ENCODE peak calls at places on chromosome 16, in eight cellular contexts. T is left ventricle myocardium inferior; S is aorta; V is tibial nerve; K is OCI-LY7; Y is endodermal cell; D is effector memory CD4-positive, alpha-beta T cell; W is substantia nigra. C is an unnamed sample.

GRCh38 chr16:24117680-24118079 is 138.5 kb upstream of the CACNG3 start:
- DNase-seq in W (no peak), T (no peak), Y (peak), V (no peak), D (no peak), S (no peak), K (no peak), C (no peak)

GRCh38 chr16:7304932-7305331 is 27.7 kb upstream of the RBFOX1 start:
- DNase-seq in V (no peak), S (no peak), K (no peak), W (no peak), T (no peak), D (no peak), Y (no peak), C (no peak)

GRCh38 chr16:75250089-75250808 is 1.2 kb downstream of the BCAR1 start:
- DNase-seq in T (peak), W (no peak), V (no peak), Y (no peak), D (no peak), K (no peak), S (no peak), C (no peak)

GRCh38 chr16:21647562-21648164 is 4.7 kb downstream of the IGSF6 start:
- DNase-seq in S (no peak), Y (no peak), D (no peak), V (no peak), T (no peak), W (no peak), K (no peak), C (no peak)

GRCh38 chr16:72877374-72878028 is 170.4 kb downstream of the ZFHX3 start:
- DNase-seq in T (no peak), D (no peak), W (no peak), S (no peak), V (no peak), K (no peak), Y (peak), C (peak)

GRCh38 chr16:57187508-57187854 is 1.4 kb downstream of the RSPRY1 start:
- DNase-seq in D (no peak), S (no peak), V (no peak), T (no peak), W (no peak), Y (peak), K (peak), C (no peak)

GRCh38 chr16:78996806-78997205 is 603.7 kb downstream of the MAF start:
- DNase-seq in T (no peak), Y (no peak), K (no peak), W (no peak), S (no peak), V (no peak), D (no peak), C (no peak)

GRCh38 chr16:24288516-24288915 is 32.4 kb downstream of the CACNG3 start:
- DNase-seq in S (no peak), W (no peak), Y (no peak), T (no peak), D (no peak), V (no peak), K (no peak), C (no peak)

GRCh38 chr16:31221357-31222160 is 4.6 kb upstream of the PYDC1 start:
- DNase-seq in K (no peak), V (no peak), D (no peak), W (no peak), T (no peak), S (no peak), Y (peak), C (no peak)

GRCh38 chr16:75621170-75621477 is 2.0 kb downstream of the ADAT1 start:
- DNase-seq in Y (peak), W (no peak), D (no peak), V (no peak), K (peak), S (no peak), T (no peak), C (no peak)

GRCh38 chr16:4733747-4734062 is 366 bp downstream of the ANKS3 start:
- DNase-seq in Y (no peak), W (no peak), K (no peak), V (no peak), S (no peak), T (no peak), D (no peak), C (peak)

GRCh38 chr16:9034056-9034455 is 57.4 kb upstream of the HAPSTR1 start:
- DNase-seq in K (no peak), V (no peak), D (no peak), W (no peak), Y (no peak), T (no peak), S (no peak), C (no peak)

GRCh38 chr16:88013091-88013609 is 61.9 kb downstream of the BANP start:
- DNase-seq in Y (peak), D (no peak), K (no peak), S (no peak), V (no peak), T (no peak), W (no peak), C (peak)

GRCh38 chr16:9192746-9193145 is 101.3 kb downstream of the HAPSTR1 start:
- DNase-seq in K (no peak), Y (no peak), S (no peak), T (no peak), W (no peak), D (no peak), V (no peak), C (no peak)

GRCh38 chr16:80197790-80198201 is 343.0 kb upstream of the DYNLRB2 start:
- DNase-seq in Y (no peak), S (no peak), V (no peak), K (no peak), T (no peak), D (no peak), W (no peak), C (peak)
- H3K27ac ChIP-seq in Y (peak), S (no peak), V (no peak), K (no peak), T (no peak), D (no peak), W (no peak), C (peak)

GRCh38 chr16:65896448-65897153 is 469.9 kb upstream of the CDH5 start:
- DNase-seq in W (no peak), V (no peak), T (no peak), D (no peak), Y (no peak), K (no peak), S (no peak), C (no peak)
- H3K27ac ChIP-seq in W (no peak), V (no peak), T (no peak), D (no peak), Y (no peak), K (no peak), S (no peak), C (no peak)

GRCh38 chr16:3023669-3024478 is at the start of the genes HCFC1R1 and THOC6:
- DNase-seq in Y (peak), D (peak), V (peak), T (peak), S (peak), K (peak), W (peak), C (peak)
- H3K27ac ChIP-seq in Y (peak), D (peak), V (peak), T (peak), S (peak), K (peak), W (peak), C (peak)

DNA sequence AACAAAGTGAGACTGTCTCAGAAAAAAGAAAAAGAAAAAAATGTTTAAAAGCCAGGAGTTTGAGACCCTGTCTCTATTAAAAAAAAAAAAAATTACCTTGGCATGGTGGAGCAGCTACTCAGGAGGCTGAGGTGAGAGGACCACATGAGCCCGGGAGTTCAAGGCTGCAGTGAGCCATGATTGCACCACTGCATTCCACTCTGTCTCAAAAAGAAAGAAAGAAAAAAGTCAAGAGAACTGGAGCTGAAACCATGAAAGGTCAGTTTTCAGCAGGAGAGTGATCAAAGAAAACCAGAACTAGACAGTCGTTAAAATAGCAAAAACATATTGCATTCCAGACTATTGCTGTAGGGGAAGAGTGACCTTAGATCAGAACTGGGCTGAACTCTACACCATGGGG is 8.8 kb downstream of the QPRT start:
- DNase-seq in Y (no peak), K (no peak), S (no peak), V (no peak), W (no peak), T (no peak), D (no peak), C (no peak)
- H3K27ac ChIP-seq in Y (no peak), K (no peak), S (no peak), V (no peak), W (no peak), T (no peak), D (no peak), C (no peak)

GRCh38 chr16:53668869-53669268 is 34.8 kb downstream of the RPGRIP1L start:
- DNase-seq in D (no peak), V (no peak), S (no peak), T (no peak), W (no peak), K (no peak), Y (no peak), C (no peak)

GRCh38 chr16:53666816-53667415 is 36.7 kb downstream of the RPGRIP1L start:
- DNase-seq in S (no peak), K (no peak), V (no peak), D (no peak), Y (no peak), T (no peak), W (no peak), C (no peak)

GRCh38 chr16:53664724-53665345 is 38.8 kb downstream of the RPGRIP1L start:
- DNase-seq in S (no peak), D (no peak), K (no peak), V (no peak), W (no peak), T (no peak), Y (no peak), C (peak)
- H3K27ac ChIP-seq in S (peak), D (no peak), K (no peak), V (no peak), W (no peak), T (peak), Y (no peak), C (peak)

DNA sequence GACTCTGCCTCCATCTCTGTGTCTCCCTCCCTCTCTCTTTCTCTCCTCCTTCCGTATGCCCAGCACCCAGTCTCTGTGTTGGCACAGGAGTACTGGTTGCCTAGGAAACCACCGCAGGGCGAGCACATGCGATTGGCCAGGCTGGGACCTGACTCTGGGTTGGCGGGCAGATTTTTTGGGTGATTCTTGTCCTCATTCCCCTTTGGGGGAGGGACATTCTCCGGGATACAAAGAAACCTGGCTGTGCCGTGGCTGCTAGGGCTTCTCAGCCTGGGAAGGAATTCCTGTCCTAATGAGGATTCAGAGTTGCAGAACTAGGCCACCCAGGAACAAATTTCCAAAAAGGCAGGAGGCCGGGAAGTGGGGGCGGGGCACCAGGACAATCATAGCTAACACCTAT is 168.9 kb downstream of the SHISA9 start:
- DNase-seq in W (peak), Y (peak), K (no peak), T (no peak), V (no peak), S (no peak), D (no peak), C (no peak)
- H3K27ac ChIP-seq in W (no peak), Y (no peak), K (no peak), T (no peak), V (no peak), S (no peak), D (no peak), C (no peak)

GRCh38 chr16:67000384-67001158 is 12.2 kb downstream of the CES4A start:
- DNase-seq in W (peak), V (peak), D (peak), Y (peak), T (peak), S (peak), K (peak), C (no peak)
- H3K27ac ChIP-seq in W (peak), V (peak), D (peak), Y (no peak), T (peak), S (no peak), K (no peak), C (no peak)

GRCh38 chr16:18800674-18801196 is 614 bp downstream of the ARL6IP1 start:
- DNase-seq in Y (peak), T (no peak), W (no peak), S (no peak), D (no peak), K (no peak), V (no peak), C (no peak)

GRCh38 chr16:18801197-18801972 is at the start of gene ARL6IP1:
- DNase-seq in V (peak), K (peak), W (peak), Y (peak), D (peak), S (peak), T (peak), C (peak)

GRCh38 chr16:18796377-18796776 is 5.0 kb downstream of the ARL6IP1 start:
- DNase-seq in Y (no peak), W (no peak), D (no peak), S (no peak), K (no peak), V (no peak), T (no peak), C (no peak)

GRCh38 chr16:18797746-18798145 is 3.6 kb downstream of the ARL6IP1 start:
- DNase-seq in K (no peak), S (no peak), W (no peak), V (no peak), Y (no peak), D (no peak), T (no peak), C (no peak)

GRCh38 chr16:18799500-18799899 is 1.8 kb downstream of the ARL6IP1 start:
- DNase-seq in D (no peak), T (no peak), K (no peak), S (no peak), V (no peak), W (no peak), Y (no peak), C (no peak)
- H3K27ac ChIP-seq in D (no peak), T (no peak), K (no peak), S (no peak), V (peak), W (no peak), Y (no peak), C (no peak)

DNA sequence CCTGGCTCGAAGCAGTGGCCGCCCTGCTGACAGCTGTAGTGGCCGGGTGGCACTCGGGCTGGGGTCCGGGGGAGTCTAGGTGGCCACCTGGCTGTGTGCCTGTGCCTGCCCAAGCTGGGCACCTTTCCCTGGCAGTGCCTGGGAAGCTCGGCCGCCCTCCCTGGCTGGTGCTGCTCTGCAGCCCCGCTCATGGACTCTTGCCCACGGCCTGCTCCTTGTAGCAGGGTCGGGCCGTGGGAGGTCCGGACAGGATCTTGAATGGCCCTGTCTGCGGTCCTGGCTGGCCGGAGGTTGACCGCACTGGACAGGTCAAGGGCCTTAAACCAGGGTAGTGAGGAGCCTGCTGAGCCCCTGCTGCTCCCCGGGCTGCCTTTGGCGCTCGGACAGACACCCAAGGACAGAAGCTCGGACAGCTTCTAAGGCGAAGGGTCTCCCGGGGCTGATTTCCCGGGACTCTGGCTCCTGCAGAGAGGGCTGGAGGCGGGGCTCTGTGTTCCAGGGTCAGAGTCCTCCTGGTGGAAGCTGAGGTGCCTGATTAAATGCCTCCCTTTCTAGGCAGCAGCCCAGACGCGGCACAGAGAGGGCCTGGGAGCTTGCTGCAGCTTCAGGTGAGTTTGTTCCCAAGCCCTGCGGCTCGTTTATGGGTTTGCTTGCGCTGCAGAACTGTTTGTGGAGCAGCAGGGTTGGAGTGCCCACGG is 6.0 kb downstream of the CAPN15 start:
- DNase-seq in W (no peak), K (no peak), D (no peak), S (no peak), T (no peak), Y (peak), V (no peak), C (no peak)
- H3K27ac ChIP-seq in W (no peak), K (no peak), D (no peak), S (no peak), T (no peak), Y (no peak), V (no peak), C (no peak)

C was measured in brain microvascular endothelial cell.